ENCODE peak calls at places on chromosomes 1 and 21, in eight cellular contexts. Q is upper lobe of left lung, K is transverse colon, S is body of pancreas, C is cardiac muscle cell, U is A549, T is Peyer's patch, B is esophagus muscularis mucosa. M is an unnamed sample.

GRCh38 chr21:44259082-44259705 is 2.5 kb downstream of the DNMT3L start:
- DNase-seq in Q (no peak), K (no peak), S (no peak), C (no peak), U (no peak), T (no peak), B (peak), M (peak)

GRCh38 chr1:207969528-207969927 is 58.6 kb upstream of the CD34 start:
- DNase-seq in Q (no peak), K (no peak), S (no peak), C (no peak), U (no peak), T (no peak), B (no peak), M (no peak)

GRCh38 chr1:24606621-24607020 is 36.5 kb upstream of the SRRM1 start:
- DNase-seq in Q (no peak), K (no peak), S (no peak), C (no peak), U (no peak), T (no peak), B (no peak), M (no peak)

GRCh38 chr1:14929547-14930223 is 223.9 kb upstream of the TMEM51 start:
- DNase-seq in Q (no peak), K (peak), S (peak), C (peak), U (no peak), T (no peak), B (no peak), M (peak)

GRCh38 chr1:177567393-177567792 is 396.6 kb downstream of the BRINP2 start:
- DNase-seq in Q (no peak), K (no peak), S (no peak), C (no peak), U (peak), T (no peak), B (no peak), M (peak)

GRCh38 chr1:91805343-91805801 is 80.6 kb downstream of the TGFBR3 start:
- DNase-seq in Q (peak), K (no peak), S (peak), C (no peak), U (no peak), T (no peak), B (no peak), M (no peak)

GRCh38 chr1:100250807-100251206 is 1.2 kb upstream of the DBT start:
- DNase-seq in Q (no peak), K (no peak), S (no peak), C (no peak), U (no peak), T (no peak), B (no peak), M (no peak)

GRCh38 chr1:243420968-243421675 is 165.3 kb downstream of the SDCCAG8 start:
- DNase-seq in Q (no peak), K (no peak), S (no peak), C (no peak), U (no peak), T (no peak), B (no peak), M (no peak)

GRCh38 chr1:174358786-174359453 is 88.8 kb upstream of the GPR52 start:
- DNase-seq in Q (no peak), K (peak), S (peak), C (no peak), U (no peak), T (no peak), B (no peak), M (no peak)

GRCh38 chr1:88800382-88801051 is 90.8 kb downstream of the GTF2B start:
- DNase-seq in Q (no peak), K (no peak), S (peak), C (no peak), U (peak), T (no peak), B (no peak), M (peak)

GRCh38 chr1:234539666-234540403 is 60.9 kb upstream of the TARBP1 start:
- DNase-seq in Q (no peak), K (no peak), S (no peak), C (no peak), U (no peak), T (no peak), B (no peak), M (no peak)

GRCh38 chr1:218328769-218329168 is 16.4 kb upstream of the TGFB2 start:
- DNase-seq in Q (no peak), K (no peak), S (no peak), C (no peak), U (no peak), T (no peak), B (no peak), M (no peak)

GRCh38 chr1:167426716-167427115 is 91.6 kb downstream of the CD247 start:
- DNase-seq in Q (no peak), K (no peak), S (no peak), C (no peak), U (no peak), T (no peak), B (no peak), M (no peak)

GRCh38 chr1:5286244-5286643 is 631.8 kb downstream of the AJAP1 start:
- DNase-seq in Q (no peak), K (no peak), S (no peak), C (no peak), U (no peak), T (peak), B (no peak), M (no peak)

GRCh38 chr21:38341546-38342012 is 84.8 kb downstream of the KCNJ15 start:
- DNase-seq in Q (no peak), K (no peak), S (peak), C (no peak), U (no peak), T (no peak), B (no peak), M (peak)

GRCh38 chr1:63705058-63705457 is 68.8 kb upstream of the ROR1 start:
- DNase-seq in Q (no peak), K (peak), S (peak), C (no peak), U (no peak), T (no peak), B (no peak), M (no peak)

GRCh38 chr1:63709267-63709828 is 64.5 kb upstream of the ROR1 start:
- DNase-seq in Q (no peak), K (no peak), S (no peak), C (no peak), U (no peak), T (no peak), B (no peak), M (no peak)

GRCh38 chr1:63703661-63704060 is 70.2 kb upstream of the ROR1 start:
- DNase-seq in Q (no peak), K (no peak), S (no peak), C (no peak), U (no peak), T (no peak), B (no peak), M (no peak)

GRCh38 chr1:63701187-63701586 is 72.6 kb upstream of the ROR1 start:
- DNase-seq in Q (no peak), K (peak), S (peak), C (no peak), U (peak), T (no peak), B (no peak), M (no peak)

GRCh38 chr1:63704443-63704842 is 69.4 kb upstream of the ROR1 start:
- DNase-seq in Q (no peak), K (no peak), S (peak), C (no peak), U (peak), T (no peak), B (no peak), M (no peak)
- H3K4me3 ChIP-seq in Q (no peak), K (no peak), S (no peak), C (no peak), U (no peak), T (no peak), B (no peak), M (no peak)

GRCh38 chr21:42837421-42838211 is 41.7 kb downstream of the WDR4 start:
- DNase-seq in Q (peak), K (no peak), S (peak), C (no peak), U (no peak), T (peak), B (peak), M (no peak)
- TF ChIP-seq CTCF in Q (no peak), K (no peak), S (no peak), C (no peak), U (no peak), T (no peak), B (no peak), M (no peak)

DNA sequence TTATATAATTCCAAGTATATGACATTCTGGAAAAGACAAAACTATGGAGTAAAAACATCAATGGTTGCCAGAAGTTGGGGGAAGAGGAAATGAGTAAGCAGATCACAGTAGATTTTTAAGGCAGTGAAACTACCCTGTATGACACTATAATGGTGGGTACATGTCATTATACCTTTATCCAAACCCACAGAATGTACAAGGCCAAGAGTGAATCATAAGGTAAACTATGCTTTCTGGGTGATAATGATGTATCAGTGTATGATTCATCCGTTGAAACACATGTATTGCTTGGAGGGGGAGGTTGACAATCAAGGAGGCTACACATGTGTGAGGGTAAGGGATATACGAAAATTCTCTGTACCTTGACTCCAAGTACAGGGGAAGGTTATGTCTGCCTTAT is 862.7 kb downstream of the PLA2G4A start:
- DNase-seq in Q (no peak), K (no peak), S (no peak), C (no peak), U (peak), T (no peak), B (no peak), M (peak)
- H3K4me3 ChIP-seq in Q (no peak), K (no peak), S (no peak), C (no peak), U (no peak), T (no peak), B (no peak), M (no peak)

GRCh38 chr1:150162862-150163706 is 13.4 kb downstream of the PLEKHO1 start:
- DNase-seq in Q (no peak), K (peak), S (peak), C (peak), U (no peak), T (peak), B (peak), M (peak)

GRCh38 chr1:150160964-150161626 is 11.4 kb downstream of the PLEKHO1 start:
- DNase-seq in Q (no peak), K (no peak), S (no peak), C (no peak), U (no peak), T (peak), B (no peak), M (no peak)

GRCh38 chr1:150164224-150164623 is 14.5 kb downstream of the PLEKHO1 start:
- DNase-seq in Q (no peak), K (no peak), S (peak), C (no peak), U (no peak), T (peak), B (no peak), M (no peak)

GRCh38 chr1:150162582-150162861 is 12.8 kb downstream of the PLEKHO1 start:
- DNase-seq in Q (no peak), K (no peak), S (no peak), C (no peak), U (no peak), T (no peak), B (no peak), M (no peak)

DNA sequence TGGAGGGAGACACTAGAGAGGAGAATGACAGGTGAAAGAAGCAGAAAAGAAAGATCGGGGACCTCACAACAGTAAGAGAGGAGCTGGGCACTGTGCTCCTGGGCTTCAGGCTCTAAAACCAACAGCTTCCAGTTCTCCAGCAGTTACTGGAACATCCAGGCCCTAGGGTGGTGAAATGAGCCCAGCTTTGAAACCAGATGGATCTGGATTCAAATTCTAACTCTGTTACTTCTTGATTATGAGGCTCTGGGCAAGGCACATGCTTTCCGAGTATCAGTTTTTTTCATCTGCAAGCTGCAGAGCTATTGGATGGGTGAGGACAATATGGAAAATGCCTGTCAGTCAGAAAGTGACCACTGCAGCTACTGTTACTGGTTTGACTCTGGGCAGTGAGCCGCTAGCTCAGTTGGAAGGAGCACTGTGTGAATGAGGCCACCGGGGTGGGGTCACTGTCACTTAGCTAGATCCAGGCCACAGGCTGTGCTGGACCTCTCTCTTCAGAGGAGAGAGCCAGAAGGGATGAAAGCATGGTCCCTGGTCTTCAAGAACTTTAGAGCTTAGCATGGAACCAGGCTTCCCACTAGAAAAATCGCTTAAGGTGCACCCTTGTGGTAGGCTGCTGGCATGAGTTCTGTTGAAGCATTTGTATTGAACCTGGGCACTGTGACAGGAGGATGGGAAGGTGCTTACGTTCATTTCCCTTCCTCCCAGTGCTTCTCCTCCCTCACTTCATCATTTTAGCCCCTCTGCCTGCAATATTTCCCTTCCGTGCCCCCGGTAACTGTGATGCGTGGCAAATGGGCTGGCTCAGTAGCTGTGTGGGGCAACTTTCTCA is 12.2 kb downstream of the PLEKHO1 start:
- DNase-seq in Q (no peak), K (no peak), S (no peak), C (peak), U (no peak), T (no peak), B (no peak), M (peak)
- TF ChIP-seq CTCF in Q (no peak), K (no peak), S (no peak), C (no peak), U (no peak), T (no peak), B (peak), M (no peak)

GRCh38 chr1:23599125-23599524 is 39.8 kb upstream of the ID3 start:
- DNase-seq in Q (no peak), K (no peak), S (no peak), C (no peak), U (no peak), T (no peak), B (no peak), M (no peak)
- H3K4me3 ChIP-seq in Q (no peak), K (no peak), S (no peak), C (no peak), U (no peak), T (no peak), B (no peak), M (no peak)